ENCODE peak calls at places on chromosomes 1 and 21, in seven cellular contexts. O, G, B, E, R, Z and N are unnamed samples.

GRCh38 chr1:178716111-178716510 is 8.9 kb upstream of the RALGPS2 start:
- DNase-seq in O (no peak), G (no peak), B (no peak), E (no peak), R (no peak), Z (peak; percentile 64), N (no peak)

GRCh38 chr1:23343246-23344110 is 606 bp downstream of the HNRNPR start:
- DNase-seq in O (no peak), G (peak; percentile 59), B (no peak), E (peak; percentile 63), R (no peak), Z (peak; percentile 82), N (no peak)

GRCh38 chr1:235923466-235924008 is 56.8 kb upstream of the LYST start:
- DNase-seq in O (no peak), G (no peak), B (no peak), E (no peak), R (no peak), Z (peak; percentile 79), N (peak; percentile 31)

GRCh38 chr1:9401080-9401453 is 108.4 kb downstream of the SPSB1 start:
- DNase-seq in O (no peak), G (no peak), B (no peak), E (no peak), R (no peak), Z (no peak), N (no peak)

GRCh38 chr1:182141040-182141439 is 79.5 kb upstream of the ZNF648 start:
- DNase-seq in O (no peak), G (no peak), B (no peak), E (no peak), R (no peak), Z (no peak), N (no peak)

GRCh38 chr1:208233546-208233945 is 10.6 kb downstream of the PLXNA2 start:
- DNase-seq in O (peak; percentile 94), G (no peak), B (no peak), E (no peak), R (peak; percentile 86), Z (no peak), N (no peak)

GRCh38 chr21:45872902-45873301 is 108.7 kb upstream of the COL6A1 start:
- DNase-seq in O (no peak), G (no peak), B (no peak), E (no peak), R (no peak), Z (no peak), N (no peak)

GRCh38 chr1:9715536-9716226 is 64.2 kb downstream of the PIK3CD start:
- DNase-seq in O (no peak), G (no peak), B (no peak), E (peak; percentile 37), R (no peak), Z (no peak), N (no peak)

GRCh38 chr1:19477284-19478240 is 7.8 kb downstream of the CAPZB start:
- DNase-seq in O (no peak), G (no peak), B (no peak), E (peak; percentile 69), R (no peak), Z (no peak), N (no peak)

GRCh38 chr1:154342836-154343472 is 17.6 kb downstream of the ATP8B2 start:
- DNase-seq in O (no peak), G (no peak), B (no peak), E (no peak), R (no peak), Z (no peak), N (no peak)

GRCh38 chr21:25558123-25558522 is 49.2 kb downstream of the MRPL39 start:
- DNase-seq in O (no peak), G (no peak), B (no peak), E (no peak), R (no peak), Z (no peak), N (no peak)

GRCh38 chr1:90176530-90176929 is 181.6 kb downstream of the ZNF326 start:
- DNase-seq in O (no peak), G (no peak), B (no peak), E (no peak), R (no peak), Z (no peak), N (no peak)

GRCh38 chr1:156750932-156751723 is at the start of gene HDGF:
- DNase-seq in O (peak; percentile 40), G (peak; percentile 35), B (peak; percentile 32), E (peak; percentile 60), R (no peak), Z (no peak), N (no peak)

GRCh38 chr1:72606216-72606615 is 323.9 kb upstream of the NEGR1 start:
- DNase-seq in O (no peak), G (no peak), B (no peak), E (no peak), R (peak; percentile 15), Z (no peak), N (no peak)

GRCh38 chr21:44785620-44786344 is 15.8 kb downstream of the UBE2G2 start:
- DNase-seq in O (peak; percentile 73), G (no peak), B (no peak), E (no peak), R (no peak), Z (peak; percentile 75), N (no peak)